ENCODE peak calls at places on chromosomes 4 and X, in five cellular contexts. One of them, this sample, is unnamed.

GRCh38 chr4:4343038-4343437 is 43.9 kb upstream of the NSG1 start:
- DNase-seq in lower leg skin: no peak
- DNase-seq in NCI-H1694: no peak
- DNase-seq in substantia nigra: no peak
- DNase-seq in H54: no peak
- DNase-seq in this sample: no peak

GRCh38 chr4:137541866-137542648 is 9.8 kb upstream of the PCDH18 start:
- DNase-seq in lower leg skin: no peak
- DNase-seq in NCI-H1694: no peak
- DNase-seq in substantia nigra: no peak
- DNase-seq in H54: no peak
- DNase-seq in this sample: no peak

GRCh38 chr4:148730241-148730640 is 288.0 kb upstream of the NR3C2 start:
- DNase-seq in lower leg skin: no peak
- DNase-seq in NCI-H1694: no peak
- DNase-seq in substantia nigra: no peak
- DNase-seq in H54: no peak
- DNase-seq in this sample: no peak

GRCh38 chr4:2954358-2955185 is 8.6 kb downstream of the NOP14 start:
- DNase-seq in lower leg skin: no peak
- DNase-seq in NCI-H1694: no peak
- DNase-seq in substantia nigra: no peak
- DNase-seq in H54: no peak
- DNase-seq in this sample: no peak

GRCh38 chr4:113405874-113406722 is 355.4 kb downstream of the CAMK2D start:
- DNase-seq in lower leg skin: no peak
- DNase-seq in NCI-H1694: no peak
- DNase-seq in substantia nigra: no peak
- DNase-seq in H54: no peak
- DNase-seq in this sample: no peak

GRCh38 chrX:40108959-40109287 is 11.2 kb upstream of the BCOR start:
- DNase-seq in lower leg skin: peak; percentile 55
- DNase-seq in NCI-H1694: peak; percentile 50
- DNase-seq in substantia nigra: peak; percentile 18
- DNase-seq in H54: no peak
- DNase-seq in this sample: peak; percentile 32

GRCh38 chr4:26455571-26455970 is 34.7 kb downstream of the CCKAR start:
- DNase-seq in lower leg skin: no peak
- DNase-seq in NCI-H1694: no peak
- DNase-seq in substantia nigra: no peak
- DNase-seq in H54: no peak
- DNase-seq in this sample: no peak

GRCh38 chr4:170087163-170087700 is 2.5 kb downstream of the AADAT start:
- DNase-seq in lower leg skin: no peak
- DNase-seq in NCI-H1694: no peak
- DNase-seq in substantia nigra: no peak
- DNase-seq in H54: no peak
- DNase-seq in this sample: no peak

GRCh38 chr4:109435635-109436034 is 2.0 kb downstream of the SEC24B start:
- DNase-seq in lower leg skin: no peak
- DNase-seq in NCI-H1694: no peak
- DNase-seq in substantia nigra: no peak
- DNase-seq in H54: no peak
- DNase-seq in this sample: no peak

GRCh38 chr4:74555231-74555630 is 110.3 kb downstream of the AREG start:
- DNase-seq in lower leg skin: no peak
- DNase-seq in NCI-H1694: no peak
- DNase-seq in substantia nigra: no peak
- DNase-seq in H54: no peak
- DNase-seq in this sample: no peak

GRCh38 chrX:13082286-13083065 is 38.1 kb upstream of the FAM9C start:
- DNase-seq in lower leg skin: no peak
- DNase-seq in NCI-H1694: no peak
- DNase-seq in substantia nigra: no peak
- DNase-seq in H54: no peak
- DNase-seq in this sample: no peak

GRCh38 chr4:71004281-71004851 is 10.9 kb downstream of the DCK start:
- DNase-seq in lower leg skin: no peak
- DNase-seq in NCI-H1694: no peak
- DNase-seq in substantia nigra: no peak
- DNase-seq in H54: no peak
- DNase-seq in this sample: no peak

GRCh38 chrX:147877726-147878125 is 34.0 kb upstream of the FMR1 start:
- DNase-seq in lower leg skin: no peak
- DNase-seq in NCI-H1694: no peak
- DNase-seq in substantia nigra: no peak
- DNase-seq in H54: no peak
- DNase-seq in this sample: no peak

GRCh38 chr4:35556387-35556786 is 687.9 kb downstream of the ARAP2 start:
- DNase-seq in lower leg skin: no peak
- DNase-seq in NCI-H1694: no peak
- DNase-seq in substantia nigra: no peak
- DNase-seq in H54: no peak
- DNase-seq in this sample: no peak

GRCh38 chrX:140022482-140022881 is 57.2 kb upstream of the CXorf66 start:
- DNase-seq in lower leg skin: no peak
- DNase-seq in NCI-H1694: no peak
- DNase-seq in substantia nigra: no peak
- DNase-seq in H54: no peak
- DNase-seq in this sample: no peak

GRCh38 chr4:27084685-27085356 is 224.2 kb downstream of the STIM2 start:
- DNase-seq in lower leg skin: peak; percentile 11
- DNase-seq in NCI-H1694: no peak
- DNase-seq in substantia nigra: peak; percentile 3
- DNase-seq in H54: no peak
- DNase-seq in this sample: peak; percentile 15

GRCh38 chr4:123821861-123822260 is 425.3 kb downstream of the SPRY1 start:
- DNase-seq in lower leg skin: no peak
- DNase-seq in NCI-H1694: no peak
- DNase-seq in substantia nigra: no peak
- DNase-seq in H54: no peak
- DNase-seq in this sample: no peak

GRCh38 chr4:182242793-182243192 is 409 bp upstream of the TENM3 start:
- DNase-seq in lower leg skin: no peak
- DNase-seq in NCI-H1694: no peak
- DNase-seq in substantia nigra: no peak
- DNase-seq in H54: no peak
- DNase-seq in this sample: no peak

GRCh38 chrX:122119361-122119760 is 1064.7 kb upstream of the GRIA3 start:
- DNase-seq in lower leg skin: no peak
- DNase-seq in NCI-H1694: no peak
- DNase-seq in substantia nigra: no peak
- DNase-seq in H54: no peak
- DNase-seq in this sample: no peak

GRCh38 chr4:1748465-1748995 is 27.2 kb downstream of the TACC3 start:
- DNase-seq in lower leg skin: no peak
- DNase-seq in NCI-H1694: peak; percentile 56
- DNase-seq in substantia nigra: no peak
- DNase-seq in H54: peak; percentile 83
- DNase-seq in this sample: peak; percentile 89

GRCh38 chr4:162683659-162684370 is 482.9 kb downstream of the NAF1 start:
- DNase-seq in lower leg skin: no peak
- DNase-seq in NCI-H1694: no peak
- DNase-seq in substantia nigra: no peak
- DNase-seq in H54: no peak
- DNase-seq in this sample: no peak

GRCh38 chr4:2795558-2796260 is 2.8 kb downstream of the SH3BP2 start:
- DNase-seq in lower leg skin: peak; percentile 42
- DNase-seq in NCI-H1694: no peak
- DNase-seq in substantia nigra: no peak
- DNase-seq in H54: no peak
- DNase-seq in this sample: no peak

GRCh38 chrX:314049-314448 is 4.5 kb downstream of the GTPBP6 start:
- DNase-seq in lower leg skin: no peak
- DNase-seq in NCI-H1694: no peak
- DNase-seq in substantia nigra: no peak
- DNase-seq in H54: no peak
- DNase-seq in this sample: no peak

GRCh38 chrX:75547783-75548182 is 24.9 kb upstream of the ZDHHC15 start:
- DNase-seq in lower leg skin: peak; percentile 17
- DNase-seq in NCI-H1694: no peak
- DNase-seq in substantia nigra: no peak
- DNase-seq in H54: no peak
- DNase-seq in this sample: no peak

GRCh38 chr4:153748378-153748777 is 11.4 kb downstream of the RNF175 start:
- DNase-seq in lower leg skin: peak; percentile 78
- DNase-seq in NCI-H1694: no peak
- DNase-seq in substantia nigra: no peak
- DNase-seq in H54: peak; percentile 23
- DNase-seq in this sample: no peak